ENCODE peak calls at places on chromosomes 7 and 10, in five cellular contexts. One of them, this sample, is unnamed.

GRCh38 chr10:104049497-104050250 is 36.0 kb downstream of the COL17A1 start:
- DNase-seq in dorsolateral prefrontal cortex: no peak
- DNase-seq in glutamatergic neuron: no peak
- DNase-seq in CD8-positive, alpha-beta T cell: no peak
- DNase-seq in astrocyte of the cerebellum: peak; percentile 54
- DNase-seq in this sample: no peak

GRCh38 chr7:126657599-126658358 is 595.0 kb downstream of the GRM8 start:
- DNase-seq in astrocyte of the cerebellum: no peak
- DNase-seq in glutamatergic neuron: no peak
- DNase-seq in dorsolateral prefrontal cortex: no peak
- DNase-seq in CD8-positive, alpha-beta T cell: no peak
- DNase-seq in this sample: no peak

GRCh38 chr10:95319239-95319638 is 28.4 kb upstream of the PDLIM1 start:
- DNase-seq in astrocyte of the cerebellum: no peak
- DNase-seq in CD8-positive, alpha-beta T cell: no peak
- DNase-seq in glutamatergic neuron: no peak
- DNase-seq in dorsolateral prefrontal cortex: no peak
- DNase-seq in this sample: no peak

GRCh38 chr7:106947244-106947728 is 82.2 kb downstream of the PIK3CG start:
- DNase-seq in dorsolateral prefrontal cortex: no peak
- DNase-seq in astrocyte of the cerebellum: peak; percentile 65
- DNase-seq in glutamatergic neuron: peak; percentile 38
- DNase-seq in CD8-positive, alpha-beta T cell: peak; percentile 24
- DNase-seq in this sample: peak; percentile 27

GRCh38 chr7:25849361-25850184 is 302.4 kb upstream of the NFE2L3 start:
- DNase-seq in CD8-positive, alpha-beta T cell: no peak
- DNase-seq in glutamatergic neuron: no peak
- DNase-seq in dorsolateral prefrontal cortex: no peak
- DNase-seq in astrocyte of the cerebellum: peak; percentile 87
- DNase-seq in this sample: no peak

GRCh38 chr10:31749981-31750850 is 178.4 kb downstream of the ARHGAP12 start:
- DNase-seq in CD8-positive, alpha-beta T cell: no peak
- DNase-seq in dorsolateral prefrontal cortex: peak; percentile 59
- DNase-seq in glutamatergic neuron: peak; percentile 55
- DNase-seq in astrocyte of the cerebellum: no peak
- DNase-seq in this sample: no peak

GRCh38 chr10:86355571-86356038 is 11.0 kb downstream of the GRID1 start:
- DNase-seq in dorsolateral prefrontal cortex: peak; percentile 89
- DNase-seq in astrocyte of the cerebellum: no peak
- DNase-seq in CD8-positive, alpha-beta T cell: no peak
- DNase-seq in glutamatergic neuron: no peak
- DNase-seq in this sample: no peak

GRCh38 chr10:326350-326749 is 191.1 kb downstream of the ZMYND11 start:
- DNase-seq in glutamatergic neuron: no peak
- DNase-seq in dorsolateral prefrontal cortex: no peak
- DNase-seq in CD8-positive, alpha-beta T cell: no peak
- DNase-seq in astrocyte of the cerebellum: no peak
- DNase-seq in this sample: no peak

GRCh38 chr10:12484945-12485805 is 135.8 kb downstream of the CAMK1D start:
- DNase-seq in CD8-positive, alpha-beta T cell: peak; percentile 26
- DNase-seq in astrocyte of the cerebellum: no peak
- DNase-seq in dorsolateral prefrontal cortex: peak; percentile 43
- DNase-seq in glutamatergic neuron: no peak
- DNase-seq in this sample: no peak

GRCh38 chr10:131495892-131496291 is 184.4 kb upstream of the TCERG1L start:
- DNase-seq in CD8-positive, alpha-beta T cell: no peak
- DNase-seq in astrocyte of the cerebellum: no peak
- DNase-seq in dorsolateral prefrontal cortex: no peak
- DNase-seq in glutamatergic neuron: no peak
- DNase-seq in this sample: no peak

GRCh38 chr10:131499566-131499965 is 188.0 kb upstream of the TCERG1L start:
- DNase-seq in dorsolateral prefrontal cortex: no peak
- DNase-seq in glutamatergic neuron: no peak
- DNase-seq in astrocyte of the cerebellum: no peak
- DNase-seq in CD8-positive, alpha-beta T cell: no peak
- DNase-seq in this sample: no peak

GRCh38 chr10:131494451-131494850 is 182.9 kb upstream of the TCERG1L start:
- DNase-seq in CD8-positive, alpha-beta T cell: no peak
- DNase-seq in astrocyte of the cerebellum: no peak
- DNase-seq in glutamatergic neuron: no peak
- DNase-seq in dorsolateral prefrontal cortex: no peak
- DNase-seq in this sample: no peak

GRCh38 chr10:131495224-131495623 is 183.7 kb upstream of the TCERG1L start:
- DNase-seq in glutamatergic neuron: no peak
- DNase-seq in dorsolateral prefrontal cortex: no peak
- DNase-seq in astrocyte of the cerebellum: no peak
- DNase-seq in CD8-positive, alpha-beta T cell: no peak
- DNase-seq in this sample: no peak

DNA sequence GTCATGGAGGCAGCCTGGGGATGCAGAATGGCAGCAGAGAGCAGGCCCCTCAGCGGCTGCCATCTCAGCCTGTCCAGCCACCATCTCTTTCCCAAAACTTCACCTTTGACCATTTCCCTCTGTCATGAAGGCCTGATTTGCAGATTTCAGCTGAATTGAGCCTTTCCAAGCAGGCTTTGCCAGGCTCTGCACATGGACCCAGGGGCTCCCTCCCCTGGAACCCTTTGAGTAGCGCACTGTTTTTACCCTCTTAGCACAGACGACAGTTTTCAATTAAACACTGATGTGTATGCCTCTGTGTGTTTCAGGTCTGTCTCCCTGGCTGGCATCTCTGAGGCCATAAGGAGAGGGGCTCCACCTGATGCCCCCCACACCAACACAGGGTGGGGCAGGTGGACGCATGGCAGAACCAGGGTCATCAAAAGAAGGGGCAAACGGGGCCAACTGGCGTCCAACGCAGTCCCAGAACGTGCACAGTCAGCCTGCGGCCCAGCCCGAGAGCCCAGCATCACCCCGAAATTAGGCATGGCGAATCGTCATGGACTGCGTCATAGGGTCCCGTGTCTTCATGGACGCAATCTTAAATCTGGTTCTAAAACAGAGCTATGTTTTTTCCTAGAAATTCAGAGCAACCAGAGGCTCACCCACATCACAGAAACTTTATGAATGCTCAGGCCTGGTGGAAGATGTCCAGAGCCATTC is 185.0 kb upstream of the TCERG1L start:
- DNase-seq in astrocyte of the cerebellum: no peak
- DNase-seq in CD8-positive, alpha-beta T cell: no peak
- DNase-seq in glutamatergic neuron: no peak
- DNase-seq in dorsolateral prefrontal cortex: no peak
- DNase-seq in this sample: no peak
- TF ChIP-seq CTCF in astrocyte of the cerebellum: no peak
- TF ChIP-seq CTCF in CD8-positive, alpha-beta T cell: no peak
- TF ChIP-seq CTCF in glutamatergic neuron: no peak
- TF ChIP-seq CTCF in dorsolateral prefrontal cortex: no peak
- TF ChIP-seq CTCF in this sample: no peak

GRCh38 chr10:132789659-132790148 is 3.8 kb upstream of the NKX6-2 start:
- DNase-seq in astrocyte of the cerebellum: no peak
- DNase-seq in glutamatergic neuron: no peak
- DNase-seq in CD8-positive, alpha-beta T cell: no peak
- DNase-seq in dorsolateral prefrontal cortex: no peak
- DNase-seq in this sample: no peak

GRCh38 chr10:132788831-132789219 is 2.9 kb upstream of the NKX6-2 start:
- DNase-seq in astrocyte of the cerebellum: no peak
- DNase-seq in glutamatergic neuron: no peak
- DNase-seq in dorsolateral prefrontal cortex: no peak
- DNase-seq in CD8-positive, alpha-beta T cell: no peak
- DNase-seq in this sample: no peak

GRCh38 chr10:132786529-132787252 is 744 bp upstream of the NKX6-2 start:
- DNase-seq in CD8-positive, alpha-beta T cell: no peak
- DNase-seq in astrocyte of the cerebellum: no peak
- DNase-seq in dorsolateral prefrontal cortex: no peak
- DNase-seq in glutamatergic neuron: no peak
- DNase-seq in this sample: no peak

GRCh38 chr10:132787253-132788179 is 1.6 kb upstream of the NKX6-2 start:
- DNase-seq in astrocyte of the cerebellum: no peak
- DNase-seq in glutamatergic neuron: peak; percentile 76
- DNase-seq in CD8-positive, alpha-beta T cell: no peak
- DNase-seq in dorsolateral prefrontal cortex: no peak
- DNase-seq in this sample: no peak

DNA sequence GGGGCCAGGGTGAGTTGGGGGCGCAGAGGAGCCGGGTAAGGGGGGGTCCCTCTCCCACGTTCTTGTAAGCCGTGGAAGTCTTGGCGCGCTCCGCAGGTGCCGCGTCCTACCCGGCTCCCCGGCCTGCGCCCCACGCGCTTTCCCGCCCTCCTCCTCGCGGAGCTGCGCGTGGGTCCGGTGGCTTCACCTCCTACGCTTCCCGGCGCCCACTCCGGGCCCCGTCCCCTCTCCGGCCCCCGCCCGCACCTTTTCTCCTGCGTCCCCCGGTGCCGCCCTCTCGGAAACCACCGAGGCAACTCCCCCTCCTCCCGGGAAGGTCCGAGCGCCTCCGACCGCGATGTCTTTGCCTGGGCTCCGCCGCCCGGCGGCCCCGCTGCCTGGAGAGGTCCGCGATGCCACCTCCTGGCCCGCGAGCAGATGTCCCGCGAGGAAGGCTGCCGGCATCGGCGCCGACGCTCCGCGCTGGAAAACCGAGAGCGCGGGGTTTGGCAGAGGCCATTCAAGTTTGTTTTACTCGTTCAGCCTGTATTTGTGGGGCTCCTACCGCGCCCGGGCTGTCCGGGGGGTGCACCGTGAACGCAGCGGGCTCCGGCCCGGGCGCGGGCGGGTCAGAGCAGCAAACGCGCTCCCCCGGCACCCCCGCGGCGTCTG is 2.4 kb upstream of the NKX6-2 start:
- DNase-seq in glutamatergic neuron: peak; percentile 64
- DNase-seq in CD8-positive, alpha-beta T cell: no peak
- DNase-seq in astrocyte of the cerebellum: no peak
- DNase-seq in dorsolateral prefrontal cortex: peak; percentile 53
- DNase-seq in this sample: no peak
- TF ChIP-seq CTCF in glutamatergic neuron: no peak
- TF ChIP-seq CTCF in CD8-positive, alpha-beta T cell: no peak
- TF ChIP-seq CTCF in astrocyte of the cerebellum: peak; percentile 33
- TF ChIP-seq CTCF in dorsolateral prefrontal cortex: peak; percentile 67
- TF ChIP-seq CTCF in this sample: peak; percentile 31

GRCh38 chr10:2619472-2619871 is 447.9 kb upstream of the PFKP start:
- DNase-seq in astrocyte of the cerebellum: no peak
- DNase-seq in dorsolateral prefrontal cortex: no peak
- DNase-seq in CD8-positive, alpha-beta T cell: no peak
- DNase-seq in glutamatergic neuron: peak; percentile 62
- DNase-seq in this sample: peak; percentile 18
- TF ChIP-seq CTCF in astrocyte of the cerebellum: peak; percentile 67
- TF ChIP-seq CTCF in dorsolateral prefrontal cortex: no peak
- TF ChIP-seq CTCF in CD8-positive, alpha-beta T cell: no peak
- TF ChIP-seq CTCF in glutamatergic neuron: peak; percentile 55
- TF ChIP-seq CTCF in this sample: peak; percentile 64

GRCh38 chr7:116726713-116727431 is 54.9 kb downstream of the MET start:
- DNase-seq in dorsolateral prefrontal cortex: no peak
- DNase-seq in glutamatergic neuron: no peak
- DNase-seq in CD8-positive, alpha-beta T cell: no peak
- DNase-seq in astrocyte of the cerebellum: no peak
- DNase-seq in this sample: no peak
- TF ChIP-seq CTCF in dorsolateral prefrontal cortex: no peak
- TF ChIP-seq CTCF in glutamatergic neuron: no peak
- TF ChIP-seq CTCF in CD8-positive, alpha-beta T cell: no peak
- TF ChIP-seq CTCF in astrocyte of the cerebellum: no peak
- TF ChIP-seq CTCF in this sample: no peak

GRCh38 chr7:130010689-130011412 is 40.3 kb downstream of the ZC3HC1 start:
- DNase-seq in astrocyte of the cerebellum: peak; percentile 87
- DNase-seq in CD8-positive, alpha-beta T cell: peak; percentile 87
- DNase-seq in dorsolateral prefrontal cortex: peak; percentile 72
- DNase-seq in glutamatergic neuron: peak; percentile 88
- DNase-seq in this sample: peak; percentile 98
- TF ChIP-seq CTCF in astrocyte of the cerebellum: peak; percentile 91
- TF ChIP-seq CTCF in CD8-positive, alpha-beta T cell: peak; percentile 79
- TF ChIP-seq CTCF in dorsolateral prefrontal cortex: peak; percentile 89
- TF ChIP-seq CTCF in glutamatergic neuron: peak; percentile 88
- TF ChIP-seq CTCF in this sample: peak; percentile 87

GRCh38 chr7:124171068-124171467 is 138.2 kb upstream of the TMEM229A start:
- DNase-seq in dorsolateral prefrontal cortex: peak; percentile 55
- DNase-seq in glutamatergic neuron: peak; percentile 40
- DNase-seq in CD8-positive, alpha-beta T cell: no peak
- DNase-seq in astrocyte of the cerebellum: no peak
- DNase-seq in this sample: no peak
- TF ChIP-seq CTCF in dorsolateral prefrontal cortex: peak; percentile 56
- TF ChIP-seq CTCF in glutamatergic neuron: no peak
- TF ChIP-seq CTCF in CD8-positive, alpha-beta T cell: no peak
- TF ChIP-seq CTCF in astrocyte of the cerebellum: peak; percentile 42
- TF ChIP-seq CTCF in this sample: peak; percentile 69

This sample was measured in neural crest cell.